ENCODE peak calls at places on chromosomes 2 and 18, in ten cellular contexts. One of them, this sample, is unnamed.

GRCh38 chr2:72999729-73000725 is 71.5 kb downstream of the SFXN5 start:
- DNase-seq in DND-41: no peak
- DNase-seq in NB4: no peak
- DNase-seq in A549: no peak
- DNase-seq in AG04449: no peak
- DNase-seq in AG10803: peak
- DNase-seq in ovary: no peak
- DNase-seq in epithelial cell of esophagus: peak
- DNase-seq in fibroblast of pulmonary artery: peak
- DNase-seq in upper lobe of left lung: no peak
- DNase-seq in this sample: no peak

GRCh38 chr2:3233877-3234276 is 143.7 kb downstream of the EIPR1 start:
- DNase-seq in DND-41: no peak
- DNase-seq in NB4: no peak
- DNase-seq in A549: no peak
- DNase-seq in AG04449: no peak
- DNase-seq in AG10803: no peak
- DNase-seq in ovary: no peak
- DNase-seq in epithelial cell of esophagus: no peak
- DNase-seq in fibroblast of pulmonary artery: no peak
- DNase-seq in upper lobe of left lung: no peak
- DNase-seq in this sample: no peak

GRCh38 chr2:46985512-46985911 is 69.9 kb upstream of the MCFD2 start:
- DNase-seq in DND-41: no peak
- DNase-seq in NB4: peak
- DNase-seq in A549: peak
- DNase-seq in AG04449: no peak
- DNase-seq in AG10803: peak
- DNase-seq in ovary: no peak
- DNase-seq in epithelial cell of esophagus: peak
- DNase-seq in fibroblast of pulmonary artery: no peak
- DNase-seq in upper lobe of left lung: no peak
- DNase-seq in this sample: no peak

GRCh38 chr2:137963535-137964065 is 673 bp upstream of the HNMT start:
- DNase-seq in DND-41: no peak
- DNase-seq in NB4: no peak
- DNase-seq in A549: no peak
- DNase-seq in AG04449: no peak
- DNase-seq in AG10803: no peak
- DNase-seq in ovary: no peak
- DNase-seq in epithelial cell of esophagus: no peak
- DNase-seq in fibroblast of pulmonary artery: no peak
- DNase-seq in upper lobe of left lung: no peak
- DNase-seq in this sample: no peak

GRCh38 chr2:45643095-45643494 is 8.4 kb upstream of the PRKCE start:
- DNase-seq in DND-41: no peak
- DNase-seq in NB4: no peak
- DNase-seq in A549: no peak
- DNase-seq in AG04449: no peak
- DNase-seq in AG10803: no peak
- DNase-seq in ovary: no peak
- DNase-seq in epithelial cell of esophagus: no peak
- DNase-seq in fibroblast of pulmonary artery: no peak
- DNase-seq in upper lobe of left lung: no peak
- DNase-seq in this sample: no peak

GRCh38 chr2:238942941-238943715 is 95.2 kb downstream of the TWIST2 start:
- DNase-seq in DND-41: no peak
- DNase-seq in NB4: no peak
- DNase-seq in A549: no peak
- DNase-seq in AG04449: no peak
- DNase-seq in AG10803: peak
- DNase-seq in ovary: no peak
- DNase-seq in epithelial cell of esophagus: no peak
- DNase-seq in fibroblast of pulmonary artery: no peak
- DNase-seq in upper lobe of left lung: peak
- DNase-seq in this sample: no peak

GRCh38 chr2:101106453-101107181 is 44.6 kb downstream of the TBC1D8 start:
- DNase-seq in DND-41: no peak
- DNase-seq in NB4: no peak
- DNase-seq in A549: no peak
- DNase-seq in AG04449: no peak
- DNase-seq in AG10803: no peak
- DNase-seq in ovary: no peak
- DNase-seq in epithelial cell of esophagus: no peak
- DNase-seq in fibroblast of pulmonary artery: no peak
- DNase-seq in upper lobe of left lung: no peak
- DNase-seq in this sample: peak

GRCh38 chr2:195572894-195573293 is 84.1 kb upstream of the SLC39A10 start:
- DNase-seq in DND-41: no peak
- DNase-seq in NB4: no peak
- DNase-seq in A549: no peak
- DNase-seq in AG04449: no peak
- DNase-seq in AG10803: no peak
- DNase-seq in ovary: no peak
- DNase-seq in epithelial cell of esophagus: peak
- DNase-seq in fibroblast of pulmonary artery: no peak
- DNase-seq in upper lobe of left lung: no peak
- DNase-seq in this sample: no peak

GRCh38 chr18:32804126-32804888 is 31.5 kb upstream of the KLHL14 start:
- DNase-seq in DND-41: no peak
- DNase-seq in NB4: no peak
- DNase-seq in A549: no peak
- DNase-seq in AG04449: no peak
- DNase-seq in AG10803: no peak
- DNase-seq in ovary: no peak
- DNase-seq in epithelial cell of esophagus: no peak
- DNase-seq in fibroblast of pulmonary artery: no peak
- DNase-seq in upper lobe of left lung: no peak
- DNase-seq in this sample: no peak

GRCh38 chr2:212177724-212178123 is 360.9 kb downstream of the ERBB4 start:
- DNase-seq in DND-41: no peak
- DNase-seq in NB4: peak
- DNase-seq in A549: no peak
- DNase-seq in AG04449: no peak
- DNase-seq in AG10803: no peak
- DNase-seq in ovary: no peak
- DNase-seq in epithelial cell of esophagus: peak
- DNase-seq in fibroblast of pulmonary artery: peak
- DNase-seq in upper lobe of left lung: no peak
- DNase-seq in this sample: no peak

GRCh38 chr2:156512451-156512850 is 76.3 kb downstream of the GPD2 start:
- DNase-seq in DND-41: no peak
- DNase-seq in NB4: no peak
- DNase-seq in A549: no peak
- DNase-seq in AG04449: no peak
- DNase-seq in AG10803: no peak
- DNase-seq in ovary: no peak
- DNase-seq in epithelial cell of esophagus: no peak
- DNase-seq in fibroblast of pulmonary artery: no peak
- DNase-seq in upper lobe of left lung: no peak
- DNase-seq in this sample: no peak

GRCh38 chr2:210169871-210170441 is 1.3 kb downstream of the KANSL1L start:
- DNase-seq in DND-41: no peak
- DNase-seq in NB4: peak
- DNase-seq in A549: peak
- DNase-seq in AG04449: peak
- DNase-seq in AG10803: peak
- DNase-seq in ovary: no peak
- DNase-seq in epithelial cell of esophagus: peak
- DNase-seq in fibroblast of pulmonary artery: peak
- DNase-seq in upper lobe of left lung: no peak
- DNase-seq in this sample: peak

GRCh38 chr18:25350561-25351201 is 1.3 kb downstream of the ZNF521 start:
- DNase-seq in DND-41: no peak
- DNase-seq in NB4: no peak
- DNase-seq in A549: no peak
- DNase-seq in AG04449: no peak
- DNase-seq in AG10803: peak
- DNase-seq in ovary: peak
- DNase-seq in epithelial cell of esophagus: peak
- DNase-seq in fibroblast of pulmonary artery: peak
- DNase-seq in upper lobe of left lung: no peak
- DNase-seq in this sample: no peak
- TF ChIP-seq CTCF in DND-41: no peak
- TF ChIP-seq CTCF in NB4: no peak
- TF ChIP-seq CTCF in A549: no peak
- TF ChIP-seq CTCF in AG04449: no peak
- TF ChIP-seq CTCF in AG10803: no peak
- TF ChIP-seq CTCF in ovary: no peak
- TF ChIP-seq CTCF in epithelial cell of esophagus: no peak
- TF ChIP-seq CTCF in fibroblast of pulmonary artery: no peak
- TF ChIP-seq CTCF in upper lobe of left lung: no peak
- TF ChIP-seq CTCF in this sample: no peak

DNA sequence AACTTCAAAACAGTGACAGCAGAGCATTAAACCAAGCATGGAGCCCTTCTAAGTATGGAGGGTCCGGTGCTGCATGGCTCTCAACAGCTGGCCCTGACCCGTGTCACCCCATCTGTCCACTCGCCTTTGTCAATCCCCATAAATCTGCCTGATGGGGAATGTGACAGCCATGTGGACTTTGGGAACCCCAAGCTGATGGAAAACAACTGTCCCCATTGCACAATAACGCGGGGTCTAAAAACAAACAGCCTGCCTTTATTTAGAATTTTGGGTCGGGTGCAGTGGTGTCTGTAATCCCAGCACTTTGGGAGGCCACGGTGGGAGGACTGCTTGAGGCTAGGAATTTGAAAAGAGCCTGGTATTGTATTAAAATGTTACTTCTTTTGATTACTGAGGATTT is 17.1 kb upstream of the THADA start:
- DNase-seq in DND-41: no peak
- DNase-seq in NB4: no peak
- DNase-seq in A549: no peak
- DNase-seq in AG04449: no peak
- DNase-seq in AG10803: no peak
- DNase-seq in ovary: no peak
- DNase-seq in epithelial cell of esophagus: no peak
- DNase-seq in fibroblast of pulmonary artery: no peak
- DNase-seq in upper lobe of left lung: peak
- DNase-seq in this sample: no peak
- H3K4me3 ChIP-seq in DND-41: no peak
- H3K4me3 ChIP-seq in NB4: no peak
- H3K4me3 ChIP-seq in A549: no peak
- H3K4me3 ChIP-seq in AG04449: no peak
- H3K4me3 ChIP-seq in AG10803: no peak
- H3K4me3 ChIP-seq in ovary: no peak
- H3K4me3 ChIP-seq in epithelial cell of esophagus: no peak
- H3K4me3 ChIP-seq in fibroblast of pulmonary artery: no peak
- H3K4me3 ChIP-seq in upper lobe of left lung: no peak
- H3K4me3 ChIP-seq in this sample: no peak

DNA sequence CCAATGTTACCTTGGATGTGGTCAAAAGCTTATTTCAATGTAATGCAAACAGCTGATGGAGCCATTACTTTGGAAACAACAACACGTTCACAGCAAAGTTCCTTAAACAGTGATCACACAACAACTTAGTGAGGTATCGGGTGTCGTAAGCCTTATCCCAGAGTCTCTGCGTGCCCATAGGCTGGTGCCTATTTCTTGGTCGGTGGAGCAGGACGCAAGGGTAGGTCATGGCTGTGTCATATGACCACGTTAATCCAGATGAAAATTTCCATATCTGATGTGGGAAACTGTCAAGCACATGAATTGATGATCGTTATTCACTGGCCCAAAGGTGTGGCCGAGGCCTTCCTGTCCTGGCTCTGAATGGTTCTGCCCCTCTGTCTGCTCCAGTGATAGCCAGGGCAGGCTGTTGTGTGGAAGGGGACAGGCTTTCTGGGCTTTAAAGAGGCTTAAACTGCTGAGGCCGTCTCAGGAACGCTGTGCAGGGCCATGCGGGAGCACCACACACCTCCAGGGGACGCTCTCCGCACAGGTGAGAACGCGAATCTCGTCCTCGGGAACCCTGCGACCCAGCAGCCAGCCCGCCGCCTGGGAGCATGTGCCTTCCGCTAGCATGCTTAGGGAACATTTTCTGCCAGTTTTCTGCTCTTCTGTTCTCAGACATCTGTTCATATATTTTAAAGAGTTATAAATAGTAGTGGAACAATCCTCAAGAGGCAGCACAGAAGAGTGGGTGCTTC is 90.6 kb downstream of the KCTD1 start:
- DNase-seq in DND-41: no peak
- DNase-seq in NB4: no peak
- DNase-seq in A549: no peak
- DNase-seq in AG04449: no peak
- DNase-seq in AG10803: no peak
- DNase-seq in ovary: no peak
- DNase-seq in epithelial cell of esophagus: no peak
- DNase-seq in fibroblast of pulmonary artery: no peak
- DNase-seq in upper lobe of left lung: no peak
- DNase-seq in this sample: no peak
- TF ChIP-seq CTCF in DND-41: peak
- TF ChIP-seq CTCF in NB4: no peak
- TF ChIP-seq CTCF in A549: no peak
- TF ChIP-seq CTCF in AG04449: no peak
- TF ChIP-seq CTCF in AG10803: no peak
- TF ChIP-seq CTCF in ovary: no peak
- TF ChIP-seq CTCF in epithelial cell of esophagus: no peak
- TF ChIP-seq CTCF in fibroblast of pulmonary artery: no peak
- TF ChIP-seq CTCF in upper lobe of left lung: no peak
- TF ChIP-seq CTCF in this sample: peak

GRCh38 chr2:60309326-60309725 is 244.1 kb downstream of the BCL11A start:
- DNase-seq in DND-41: no peak
- DNase-seq in NB4: no peak
- DNase-seq in A549: no peak
- DNase-seq in AG04449: no peak
- DNase-seq in AG10803: no peak
- DNase-seq in ovary: no peak
- DNase-seq in epithelial cell of esophagus: no peak
- DNase-seq in fibroblast of pulmonary artery: no peak
- DNase-seq in upper lobe of left lung: no peak
- DNase-seq in this sample: no peak

GRCh38 chr2:60309941-60310680 is 243.3 kb downstream of the BCL11A start:
- DNase-seq in DND-41: no peak
- DNase-seq in NB4: peak
- DNase-seq in A549: no peak
- DNase-seq in AG04449: no peak
- DNase-seq in AG10803: no peak
- DNase-seq in ovary: no peak
- DNase-seq in epithelial cell of esophagus: no peak
- DNase-seq in fibroblast of pulmonary artery: no peak
- DNase-seq in upper lobe of left lung: no peak
- DNase-seq in this sample: no peak

GRCh38 chr2:60313470-60314172 is 239.8 kb downstream of the BCL11A start:
- DNase-seq in DND-41: no peak
- DNase-seq in NB4: no peak
- DNase-seq in A549: no peak
- DNase-seq in AG04449: no peak
- DNase-seq in AG10803: no peak
- DNase-seq in ovary: no peak
- DNase-seq in epithelial cell of esophagus: no peak
- DNase-seq in fibroblast of pulmonary artery: no peak
- DNase-seq in upper lobe of left lung: no peak
- DNase-seq in this sample: no peak

GRCh38 chr2:60311524-60311923 is 241.9 kb downstream of the BCL11A start:
- DNase-seq in DND-41: no peak
- DNase-seq in NB4: no peak
- DNase-seq in A549: no peak
- DNase-seq in AG04449: no peak
- DNase-seq in AG10803: no peak
- DNase-seq in ovary: no peak
- DNase-seq in epithelial cell of esophagus: no peak
- DNase-seq in fibroblast of pulmonary artery: no peak
- DNase-seq in upper lobe of left lung: no peak
- DNase-seq in this sample: no peak

GRCh38 chr2:60312618-60313017 is 240.8 kb downstream of the BCL11A start:
- DNase-seq in DND-41: no peak
- DNase-seq in NB4: no peak
- DNase-seq in A549: no peak
- DNase-seq in AG04449: no peak
- DNase-seq in AG10803: no peak
- DNase-seq in ovary: no peak
- DNase-seq in epithelial cell of esophagus: no peak
- DNase-seq in fibroblast of pulmonary artery: no peak
- DNase-seq in upper lobe of left lung: no peak
- DNase-seq in this sample: no peak
- H3K4me3 ChIP-seq in DND-41: no peak
- H3K4me3 ChIP-seq in NB4: no peak
- H3K4me3 ChIP-seq in A549: no peak
- H3K4me3 ChIP-seq in AG04449: no peak
- H3K4me3 ChIP-seq in AG10803: no peak
- H3K4me3 ChIP-seq in ovary: no peak
- H3K4me3 ChIP-seq in epithelial cell of esophagus: no peak
- H3K4me3 ChIP-seq in fibroblast of pulmonary artery: no peak
- H3K4me3 ChIP-seq in upper lobe of left lung: no peak
- H3K4me3 ChIP-seq in this sample: no peak

This sample was measured in retinal pigment epithelial cell.